ENCODE peak calls at places on chromosomes 3 and 15, in seven cellular contexts. W is NT2/D1, T is trophoblast cell, Y is esophagus muscularis mucosa, A is AG04450, V is GM23248, N is psoas muscle. B is an unnamed sample. For H3K9me3 and H3K27me3, the result is how much of the 10 kb centered on the place peaks cover.

GRCh38 chr3:135203026-135203425 is 408.0 kb downstream of the EPHB1 start:
- DNase-seq in A (no peak), W (no peak), V (no peak), N (no peak), T (no peak), Y (peak), B (no peak)

GRCh38 chr3:87949189-87949878 is 109.5 kb downstream of the CGGBP1 start:
- DNase-seq in T (no peak), N (no peak), W (no peak), V (no peak), Y (no peak), A (no peak), B (no peak)

GRCh38 chr15:42155546-42156265 is 730 bp downstream of the PLA2G4F start:
- DNase-seq in V (no peak), W (no peak), A (no peak), Y (no peak), N (no peak), T (peak), B (no peak)

GRCh38 chr3:191300422-191300821 is 28.8 kb upstream of the CCDC50 start:
- DNase-seq in T (no peak), W (no peak), V (no peak), A (no peak), N (no peak), Y (no peak), B (no peak)

GRCh38 chr15:32844118-32844711 is 126.4 kb downstream of the GREM1 start:
- DNase-seq in Y (no peak), V (peak), W (no peak), N (no peak), T (no peak), A (no peak), B (no peak)

GRCh38 chr3:42490243-42490642 is 12.2 kb upstream of the VIPR1 start:
- DNase-seq in N (no peak), T (peak), Y (peak), A (no peak), V (no peak), W (no peak), B (no peak)

GRCh38 chr15:63460210-63461135 is 43.9 kb upstream of the USP3 start:
- DNase-seq in W (no peak), V (no peak), Y (no peak), T (no peak), A (no peak), N (no peak), B (no peak)

GRCh38 chr3:101066776-101067175 is 73.6 kb upstream of the ABI3BP start:
- DNase-seq in V (peak), N (no peak), T (no peak), W (no peak), Y (no peak), A (no peak), B (no peak)

GRCh38 chr15:63492541-63493077 is 11.8 kb upstream of the USP3 start:
- DNase-seq in N (no peak), A (peak), T (no peak), W (no peak), V (peak), Y (no peak), B (no peak)

GRCh38 chr3:56815571-56815970 is 13.8 kb upstream of the ARHGEF3 start:
- DNase-seq in Y (no peak), T (no peak), A (no peak), N (no peak), V (no peak), W (no peak), B (no peak)

GRCh38 chr3:107394502-107394901 is 17.3 kb downstream of the CCDC54 start:
- DNase-seq in N (no peak), A (no peak), Y (no peak), W (no peak), T (peak), V (no peak), B (no peak)

GRCh38 chr3:157572559-157573270 is 69.5 kb upstream of the VEPH1 start:
- DNase-seq in W (peak), Y (peak), T (peak), V (peak), A (no peak), N (no peak), B (peak)

GRCh38 chr3:46479021-46479420 is 14.3 kb upstream of the LTF start:
- DNase-seq in V (no peak), W (no peak), T (no peak), N (no peak), Y (no peak), A (no peak), B (no peak)

GRCh38 chr15:94912760-94913159 is 681.4 kb downstream of the MCTP2 start:
- DNase-seq in N (no peak), V (no peak), T (no peak), A (no peak), Y (no peak), W (no peak), B (no peak)
- H3K9me3 ChIP-seq in N (under half), V (under half), T (under half), A (under half), Y (under half), W (under half), B (under half)

GRCh38 chr3:117018622-117019021 is 309.0 kb downstream of the TUSC7 start:
- DNase-seq in N (no peak), T (no peak), Y (no peak), A (no peak), V (no peak), W (no peak), B (no peak)
- H3K27me3 ChIP-seq in N (under half), T (under half), Y (under half), A (under half), V (under half), W (under half), B (under half)

GRCh38 chr15:23497710-23498111 is 50.7 kb upstream of the GOLGA6L2 start:
- DNase-seq in A (no peak), V (peak), N (no peak), Y (no peak), W (no peak), T (peak), B (no peak)

GRCh38 chr15:23506762-23507161 is 58.7 kb upstream of the MKRN3 start:
- DNase-seq in W (no peak), N (no peak), V (no peak), Y (no peak), A (no peak), T (no peak), B (no peak)

GRCh38 chr15:23504003-23504402 is 57.0 kb upstream of the GOLGA6L2 start:
- DNase-seq in V (no peak), N (no peak), W (peak), A (no peak), T (no peak), Y (no peak), B (no peak)

GRCh38 chr15:23503546-23503945 is 56.5 kb upstream of the GOLGA6L2 start:
- DNase-seq in N (no peak), Y (no peak), W (no peak), V (no peak), T (no peak), A (no peak), B (no peak)
- H3K9me3 ChIP-seq in N (under half), Y (under half), W (under half), V (under half), T (under half), A (under half), B (under half)

GRCh38 chr3:73120710-73121109 is 59.3 kb downstream of the EBLN2 start:
- DNase-seq in W (no peak), T (no peak), Y (no peak), A (no peak), N (no peak), V (no peak), B (no peak)
- H3K27me3 ChIP-seq in W (under half), T (under half), Y (under half), A (under half), N (under half), V (under half), B (under half)

GRCh38 chr15:86830304-86830703 is 750.6 kb downstream of the AGBL1 start:
- DNase-seq in Y (no peak), W (no peak), N (no peak), A (no peak), T (peak), V (no peak), B (no peak)
- H3K9me3 ChIP-seq in Y (under half), W (under half), N (under half), A (under half), T (under half), V (under half), B (under half)

B was measured in iPS DF 6.9.